ENCODE peak calls at places on chromosome 2, in six cellular contexts. K, D, T, L, B and E are unnamed samples.

GRCh38 chr2:52404046-52404445 is 1363.6 kb upstream of the CHAC2 start:
- DNase-seq in K (no peak), T (no peak), L (no peak), B (no peak), D (no peak), E (no peak)

GRCh38 chr2:60891175-60891574 is 9.8 kb downstream of the REL start:
- DNase-seq in B (no peak), L (no peak), K (no peak), D (no peak), T (no peak), E (no peak)

GRCh38 chr2:106886916-106887758 is 1.2 kb upstream of the ST6GAL2 start:
- DNase-seq in B (peak), T (peak), L (no peak), D (peak), K (peak), E (peak)

GRCh38 chr2:64274399-64275173 is 130.4 kb upstream of the PELI1 start:
- DNase-seq in K (no peak), L (no peak), D (no peak), T (no peak), B (no peak), E (no peak)

GRCh38 chr2:224211821-224212220 is 172.7 kb upstream of the SERPINE2 start:
- DNase-seq in T (peak), L (no peak), B (no peak), D (no peak), K (no peak), E (no peak)

GRCh38 chr2:238700122-238700457 is 147.8 kb upstream of the TWIST2 start:
- DNase-seq in L (no peak), D (no peak), T (no peak), K (no peak), B (peak), E (no peak)

GRCh38 chr2:7356909-7357584 is 439.8 kb downstream of the RNF144A start:
- DNase-seq in B (no peak), D (no peak), K (no peak), T (no peak), L (no peak), E (no peak)

GRCh38 chr2:144511222-144511855 is 8.6 kb downstream of the ZEB2 start:
- DNase-seq in K (no peak), D (no peak), T (no peak), L (no peak), B (no peak), E (no peak)

GRCh38 chr2:924701-925100 is 25.9 kb upstream of the SNTG2 start:
- DNase-seq in D (no peak), B (no peak), K (no peak), L (no peak), T (no peak), E (no peak)

GRCh38 chr2:159904565-159905281 is 106.7 kb upstream of the CD302 start:
- DNase-seq in T (peak), L (peak), K (peak), D (no peak), B (peak), E (peak)

GRCh38 chr2:98869272-98869641 is 66.8 kb downstream of the CRACDL start:
- DNase-seq in K (no peak), D (no peak), L (no peak), T (no peak), B (peak), E (no peak)

GRCh38 chr2:238771639-238772038 is 76.2 kb upstream of the TWIST2 start:
- DNase-seq in L (no peak), B (no peak), K (no peak), T (no peak), D (no peak), E (no peak)

GRCh38 chr2:74223941-74224770 is 25.7 kb downstream of the MTHFD2 start:
- DNase-seq in B (no peak), L (no peak), T (no peak), D (no peak), K (no peak), E (no peak)

GRCh38 chr2:217964658-217965161 is 38.1 kb downstream of the TNS1 start:
- DNase-seq in D (no peak), B (no peak), T (peak), K (no peak), L (no peak), E (no peak)

GRCh38 chr2:108613261-108614042 is 79.2 kb downstream of the LIMS1 start:
- DNase-seq in T (no peak), B (no peak), L (no peak), K (no peak), D (no peak), E (no peak)

GRCh38 chr2:112003585-112003984 is 51.5 kb upstream of the TMEM87B start:
- DNase-seq in K (no peak), D (no peak), L (no peak), B (no peak), T (no peak), E (no peak)

GRCh38 chr2:212708346-212708745 is 169.7 kb upstream of the ERBB4 start:
- DNase-seq in B (no peak), L (no peak), D (no peak), K (no peak), T (no peak), E (no peak)

GRCh38 chr2:12440731-12441130 is 276.0 kb upstream of the TRIB2 start:
- DNase-seq in K (no peak), T (peak), L (no peak), B (no peak), D (peak), E (no peak)

GRCh38 chr2:101861382-101861781 is 130.4 kb upstream of the IL1R2 start:
- DNase-seq in T (no peak), B (no peak), L (no peak), D (no peak), K (no peak), E (no peak)

GRCh38 chr2:74507926-74508520 is 528 bp upstream of the PCGF1 start:
- DNase-seq in D (no peak), T (peak), B (no peak), K (peak), L (no peak), E (no peak)

GRCh38 chr2:64845273-64845905 is 143.8 kb upstream of the SLC1A4 start:
- DNase-seq in K (no peak), T (no peak), D (no peak), B (no peak), L (no peak), E (no peak)

GRCh38 chr2:100071350-100072043 is 70.9 kb downstream of the AFF3 start:
- DNase-seq in T (no peak), K (no peak), D (no peak), B (no peak), L (no peak), E (no peak)

GRCh38 chr2:216159646-216160045 is 50.5 kb downstream of the XRCC5 start:
- DNase-seq in L (no peak), T (no peak), K (no peak), D (no peak), B (no peak), E (no peak)

GRCh38 chr2:156191547-156191946 is 141.0 kb downstream of the NR4A2 start:
- DNase-seq in K (no peak), T (no peak), L (no peak), D (no peak), B (no peak), E (no peak)

GRCh38 chr2:197327073-197327775 is 16.6 kb upstream of the ANKRD44 start:
- DNase-seq in B (no peak), L (no peak), K (no peak), T (no peak), D (no peak), E (no peak)

GRCh38 chr2:12750166-12750905 is 33.6 kb downstream of the TRIB2 start:
- DNase-seq in K (no peak), B (no peak), T (no peak), L (no peak), D (no peak), E (no peak)

GRCh38 chr2:2640818-2641217 is 309.7 kb upstream of the MYT1L start:
- DNase-seq in K (no peak), B (no peak), T (no peak), L (no peak), D (no peak), E (no peak)

GRCh38 chr2:47782557-47783490 is at the start of gene MSH6:
- DNase-seq in D (peak), T (peak), B (peak), K (peak), L (peak), E (peak)

GRCh38 chr2:43467889-43468288 is 127.9 kb downstream of the THADA start:
- DNase-seq in B (no peak), K (no peak), T (no peak), D (no peak), L (no peak), E (no peak)

GRCh38 chr2:20052229-20052871 is 922 bp upstream of the LAPTM4A start:
- DNase-seq in B (no peak), L (no peak), K (no peak), D (no peak), T (no peak), E (no peak)